ENCODE peak calls at places on chromosomes 16 and 17, in five cellular contexts. Y is stomach, A is adrenal gland, X is fibroblast of pulmonary artery, K is substantia nigra. B is an unnamed sample.

GRCh38 chr16:89784409-89784808 is 32.0 kb downstream of the FANCA start:
- DNase-seq in K (no peak), Y (no peak), A (no peak), X (no peak), B (no peak)

GRCh38 chr17:72560303-72561247 is 439.8 kb downstream of the SOX9 start:
- DNase-seq in Y (peak; percentile 93), A (no peak), K (no peak), X (peak; percentile 66), B (peak; percentile 85)

GRCh38 chr16:66894948-66895696 is 14.8 kb downstream of the PDP2 start:
- DNase-seq in K (peak; percentile 17), Y (peak; percentile 73), A (peak; percentile 75), X (peak; percentile 84), B (peak; percentile 90)

GRCh38 chr17:39229274-39229913 is 3.6 kb upstream of the STAC2 start:
- DNase-seq in A (no peak), K (no peak), X (peak; percentile 80), Y (no peak), B (no peak)

GRCh38 chr17:21452377-21453143 is 76.4 kb downstream of the KCNJ12 start:
- DNase-seq in Y (peak; percentile 45), X (peak; percentile 79), K (peak; percentile 14), A (peak; percentile 51), B (peak; percentile 66)

GRCh38 chr17:333626-334396 is 18.8 kb downstream of the RPH3AL start:
- DNase-seq in A (peak; percentile 97), Y (peak; percentile 60), X (no peak), K (peak; percentile 26), B (peak; percentile 65)

GRCh38 chr16:10988164-10988803 is 43.9 kb downstream of the CLEC16A start:
- DNase-seq in K (no peak), A (no peak), Y (no peak), X (no peak), B (no peak)

GRCh38 chr17:14926526-14927122 is 338.5 kb downstream of the PMP22 start:
- DNase-seq in A (peak; percentile 47), Y (peak; percentile 42), K (no peak), X (peak; percentile 83), B (no peak)

GRCh38 chr16:65024649-65025243 is 97.1 kb downstream of the CDH11 start:
- DNase-seq in Y (no peak), A (no peak), X (peak; percentile 69), K (no peak), B (no peak)

GRCh38 chr17:70181376-70181775 is 12.0 kb downstream of the KCNJ2 start:
- DNase-seq in A (no peak), K (no peak), X (no peak), Y (no peak), B (no peak)

B was measured in mucosa of descending colon.